ENCODE peak calls at places on chromosomes 13 and 19, in four cellular contexts. X is A549, F is suprapubic skin, G is ovary. R is an unnamed sample.

GRCh38 chr19:57334191-57334590 is 13.9 kb downstream of the ZNF543 start:
- DNase-seq in X (no peak), F (no peak), G (no peak), R (no peak)

GRCh38 chr13:100528820-100529219 is 59.8 kb downstream of the GGACT start:
- DNase-seq in X (no peak), F (peak), G (no peak), R (no peak)

GRCh38 chr19:46206176-46206575 is 23.4 kb upstream of the IGFL1 start:
- DNase-seq in X (no peak), F (no peak), G (no peak), R (no peak)

GRCh38 chr19:55440411-55441105 is 2.5 kb downstream of the SHISA7 start:
- DNase-seq in X (no peak), F (no peak), G (no peak), R (no peak)

GRCh38 chr19:1122972-1123363 is 19.2 kb downstream of the GPX4 start:
- DNase-seq in X (no peak), F (no peak), G (no peak), R (peak)

GRCh38 chr13:52446265-52446664 is 4.2 kb downstream of the VPS36 start:
- DNase-seq in X (no peak), F (no peak), G (no peak), R (no peak)

GRCh38 chr13:31267126-31267784 is 67.5 kb downstream of the B3GLCT start:
- DNase-seq in X (no peak), F (no peak), G (no peak), R (no peak)

GRCh38 chr19:3699071-3699740 is 1.1 kb downstream of the PIP5K1C start:
- DNase-seq in X (no peak), F (no peak), G (peak), R (peak)

GRCh38 chr19:8681345-8682021 is 17.1 kb downstream of the ACTL9 start:
- DNase-seq in X (no peak), F (no peak), G (no peak), R (no peak)

GRCh38 chr19:15251010-15251748 is 18.9 kb upstream of the EPHX3 start:
- DNase-seq in X (no peak), F (no peak), G (no peak), R (no peak)

GRCh38 chr13:75258159-75258782 is 223.7 kb downstream of the TBC1D4 start:
- DNase-seq in X (no peak), F (no peak), G (no peak), R (no peak)

GRCh38 chr19:14183741-14184395 is 22.1 kb downstream of the ADGRL1 start:
- DNase-seq in X (no peak), F (no peak), G (no peak), R (no peak)

GRCh38 chr13:86681223-86681622 is 882.0 kb upstream of the SLITRK6 start:
- DNase-seq in X (no peak), F (no peak), G (no peak), R (no peak)

GRCh38 chr13:80962173-80962572 is 621.2 kb upstream of the SPRY2 start:
- DNase-seq in X (no peak), F (no peak), G (no peak), R (no peak)

GRCh38 chr19:33476151-33476707 is 45.4 kb downstream of the PEPD start:
- DNase-seq in X (no peak), F (peak), G (no peak), R (no peak)

GRCh38 chr19:24166055-24166454 is 79.1 kb downstream of the ZNF254 start:
- DNase-seq in X (no peak), F (no peak), G (no peak), R (no peak)

GRCh38 chr13:70370924-70371323 is 262.7 kb upstream of the KLHL1 start:
- DNase-seq in X (no peak), F (no peak), G (no peak), R (no peak)

GRCh38 chr13:102999498-102999897 is 66.7 kb downstream of the SLC10A2 start:
- DNase-seq in X (no peak), F (no peak), G (no peak), R (no peak)

GRCh38 chr19:17296278-17296677 is 6.9 kb downstream of the ABHD8 start:
- DNase-seq in X (peak), F (no peak), G (no peak), R (no peak)

GRCh38 chr13:65595881-65596280 is 1634.3 kb downstream of the PCDH9 start:
- DNase-seq in X (no peak), F (no peak), G (no peak), R (no peak)

GRCh38 chr13:62537593-62537992 is 1121.9 kb upstream of the PCDH20 start:
- DNase-seq in X (no peak), F (no peak), G (no peak), R (no peak)

GRCh38 chr13:41502021-41502420 is 44.7 kb downstream of the RGCC start:
- DNase-seq in X (no peak), F (no peak), G (no peak), R (no peak)

GRCh38 chr13:67048793-67049150 is 181.4 kb downstream of the PCDH9 start:
- DNase-seq in X (no peak), F (no peak), G (no peak), R (no peak)

GRCh38 chr13:28455580-28456194 is 39.2 kb downstream of the FLT1 start:
- DNase-seq in X (no peak), F (no peak), G (no peak), R (no peak)

GRCh38 chr19:14375055-14375581 is 6.1 kb upstream of the ADGRE5 start:
- DNase-seq in X (no peak), F (no peak), G (no peak), R (peak)

GRCh38 chr19:6117534-6117933 is 7.2 kb upstream of the RFX2 start:
- DNase-seq in X (no peak), F (no peak), G (no peak), R (no peak)

GRCh38 chr13:42532561-42533335 is 41.2 kb upstream of the TNFSF11 start:
- DNase-seq in X (no peak), F (no peak), G (no peak), R (no peak)

GRCh38 chr13:82879921-82880320 is 1002.4 kb downstream of the SLITRK1 start:
- DNase-seq in X (no peak), F (no peak), G (no peak), R (no peak)

GRCh38 chr13:102913924-102914628 is 68.2 kb downstream of the ERCC5 start:
- DNase-seq in X (no peak), F (no peak), G (no peak), R (peak)

GRCh38 chr13:26811636-26812035 is 51.0 kb upstream of the GPR12 start:
- DNase-seq in X (no peak), F (no peak), G (no peak), R (no peak)

GRCh38 chr13:92196566-92197256 is 798.3 kb downstream of the GPC5 start:
- DNase-seq in X (no peak), F (no peak), G (no peak), R (no peak)

GRCh38 chr19:6218497-6219146 is 61.2 kb downstream of the MLLT1 start:
- DNase-seq in X (peak), F (peak), G (peak), R (peak)

GRCh38 chr19:51338563-51339312 is 3.2 kb downstream of the VSIG10L start:
- DNase-seq in X (peak), F (peak), G (peak), R (peak)

GRCh38 chr13:52599037-52599852 is 43.0 kb upstream of the HNRNPA1L2 start:
- DNase-seq in X (no peak), F (no peak), G (no peak), R (no peak)

GRCh38 chr13:113604186-113604585 is 19.6 kb downstream of the TFDP1 start:
- DNase-seq in X (no peak), F (no peak), G (no peak), R (no peak)

GRCh38 chr13:114065141-114065925 is 67.1 kb downstream of the RASA3 start:
- DNase-seq in X (peak), F (peak), G (peak), R (peak)

GRCh38 chr19:1045247-1045603 is 5.3 kb downstream of the ABCA7 start:
- DNase-seq in X (peak), F (no peak), G (no peak), R (peak)

GRCh38 chr13:73859841-73860240 is 274.4 kb downstream of the KLF12 start:
- DNase-seq in X (no peak), F (no peak), G (no peak), R (no peak)

GRCh38 chr13:73860501-73860900 is 273.7 kb downstream of the KLF12 start:
- DNase-seq in X (no peak), F (no peak), G (no peak), R (no peak)

GRCh38 chr13:73870036-73870741 is 264.0 kb downstream of the KLF12 start:
- DNase-seq in X (no peak), F (no peak), G (no peak), R (peak)

GRCh38 chr13:73861136-73861535 is 273.1 kb downstream of the KLF12 start:
- DNase-seq in X (no peak), F (no peak), G (no peak), R (no peak)

GRCh38 chr13:73865027-73865426 is 269.2 kb downstream of the KLF12 start:
- DNase-seq in X (no peak), F (no peak), G (no peak), R (no peak)
- TF ChIP-seq EP300 in X (no peak), F (no peak), G (no peak), R (no peak)

GRCh38 chr19:40799558-40800338 is 757 bp downstream of the EGLN2 start:
- DNase-seq in X (no peak), F (no peak), G (peak), R (no peak)

GRCh38 chr19:40797166-40797962 is 1.6 kb upstream of the EGLN2 start:
- DNase-seq in X (no peak), F (no peak), G (no peak), R (no peak)

GRCh38 chr19:40798997-40799557 is at the start of gene EGLN2:
- DNase-seq in X (no peak), F (no peak), G (no peak), R (no peak)

GRCh38 chr19:40797963-40798222 is 1.1 kb upstream of the EGLN2 start:
- DNase-seq in X (no peak), F (no peak), G (no peak), R (no peak)

DNA sequence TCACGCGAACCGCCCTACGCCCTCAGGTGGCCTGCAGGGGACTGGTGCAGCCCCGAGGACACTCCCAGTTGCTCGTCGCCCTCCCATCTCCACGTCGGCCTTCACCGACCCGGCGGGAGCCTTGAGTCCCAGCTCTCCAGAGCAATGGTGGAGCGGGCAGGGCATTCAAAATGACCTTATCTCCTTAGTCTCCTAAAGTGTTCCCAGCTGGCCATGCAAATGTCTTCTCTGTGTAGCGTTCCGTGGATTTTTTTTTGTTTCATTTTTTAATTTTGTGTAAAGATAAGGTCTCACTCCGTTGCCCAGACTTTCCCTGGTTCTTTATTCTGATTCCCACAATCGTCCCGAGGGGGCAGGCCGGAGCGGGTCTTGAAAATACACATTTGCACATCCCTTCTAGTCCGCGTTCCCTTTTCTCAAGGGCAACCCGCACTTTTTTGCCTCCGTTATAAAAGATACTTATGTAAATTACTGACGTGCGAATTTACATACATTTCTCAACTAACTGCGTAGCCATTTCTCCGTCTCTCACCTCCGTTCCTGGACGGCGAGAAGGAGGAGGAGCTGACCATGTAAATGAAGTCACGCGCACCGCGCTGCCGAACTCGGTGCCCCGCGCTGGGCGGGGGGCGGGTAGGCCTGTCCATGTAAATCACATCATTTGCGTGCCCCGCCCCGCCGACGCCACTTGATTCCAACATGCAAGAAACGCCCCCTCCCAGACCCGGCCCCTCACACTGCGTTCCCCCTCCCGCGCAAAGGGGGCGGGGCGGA is 581 bp upstream of the EGLN2 start:
- DNase-seq in X (peak), F (peak), G (peak), R (peak)
- TF ChIP-seq EP300 in X (no peak), F (no peak), G (peak), R (no peak)

GRCh38 chr19:37929512-37929911 is 22.5 kb downstream of the SIPA1L3 start:
- DNase-seq in X (no peak), F (no peak), G (no peak), R (no peak)

GRCh38 chr19:37930416-37930815 is 23.4 kb downstream of the SIPA1L3 start:
- DNase-seq in X (no peak), F (no peak), G (no peak), R (no peak)

GRCh38 chr19:37932985-37933953 is 26.3 kb downstream of the SIPA1L3 start:
- DNase-seq in X (peak), F (no peak), G (no peak), R (peak)

GRCh38 chr19:37933965-37934364 is 27.0 kb downstream of the SIPA1L3 start:
- DNase-seq in X (no peak), F (no peak), G (no peak), R (no peak)

GRCh38 chr19:37931941-37932655 is 25.1 kb downstream of the SIPA1L3 start:
- DNase-seq in X (peak), F (peak), G (peak), R (peak)
- TF ChIP-seq EP300 in X (no peak), F (no peak), G (no peak), R (no peak)

GRCh38 chr19:31235806-31236205 is 113.4 kb downstream of the TSHZ3 start:
- DNase-seq in X (no peak), F (no peak), G (no peak), R (no peak)

GRCh38 chr19:31231181-31231580 is 118.1 kb downstream of the TSHZ3 start:
- DNase-seq in X (no peak), F (no peak), G (no peak), R (no peak)

GRCh38 chr19:31232220-31232619 is 117.0 kb downstream of the TSHZ3 start:
- DNase-seq in X (no peak), F (no peak), G (no peak), R (no peak)

GRCh38 chr19:31233288-31233687 is 115.9 kb downstream of the TSHZ3 start:
- DNase-seq in X (no peak), F (no peak), G (no peak), R (no peak)

DNA sequence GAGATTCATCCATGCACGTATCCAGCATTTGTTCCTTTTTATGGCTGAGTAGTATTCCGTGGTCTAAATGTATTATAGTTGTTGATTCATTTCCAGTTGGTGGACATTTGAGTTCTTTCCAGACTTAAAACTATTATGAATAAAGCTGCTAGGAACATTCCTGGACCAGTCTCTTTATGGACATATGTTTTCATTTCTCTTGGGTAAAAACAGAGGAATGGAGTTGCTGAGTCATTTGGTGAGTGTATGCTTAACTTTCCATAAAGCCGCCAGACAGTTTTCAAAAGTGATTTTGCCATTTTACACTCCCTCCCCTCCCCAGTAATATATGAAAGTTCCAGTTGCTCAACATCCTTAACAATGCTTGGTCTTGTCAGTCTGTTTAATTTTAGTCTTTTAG is 116.4 kb downstream of the TSHZ3 start:
- DNase-seq in X (no peak), F (no peak), G (no peak), R (no peak)
- TF ChIP-seq EP300 in X (no peak), F (no peak), G (no peak), R (no peak)

DNA sequence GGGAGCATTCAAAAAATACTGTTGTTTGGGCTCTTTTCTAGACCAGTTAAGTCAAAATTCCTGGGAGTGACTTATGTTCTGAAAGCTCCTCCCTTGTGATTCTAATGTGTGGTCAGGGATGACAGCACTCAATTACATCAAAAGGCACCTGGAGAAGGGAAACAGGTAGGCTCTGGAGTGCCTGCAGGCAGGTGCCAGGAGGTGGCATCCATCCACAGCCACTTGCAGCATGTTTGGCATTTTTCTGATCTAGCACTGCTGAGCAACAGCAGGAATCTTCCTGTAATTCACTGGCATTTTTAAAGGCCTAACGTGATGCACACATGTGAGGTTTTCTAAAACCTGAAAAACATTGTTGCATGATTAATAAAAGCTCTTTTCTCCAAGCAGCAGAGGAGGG is 94.6 kb downstream of the CCNA1 start:
- DNase-seq in X (no peak), F (no peak), G (no peak), R (no peak)
- TF ChIP-seq EP300 in X (no peak), F (no peak), G (no peak), R (no peak)

GRCh38 chr19:18929311-18929710 is 9.8 kb downstream of the DDX49 start:
- DNase-seq in X (no peak), F (no peak), G (no peak), R (no peak)
- TF ChIP-seq EP300 in X (no peak), F (no peak), G (no peak), R (no peak)

DNA sequence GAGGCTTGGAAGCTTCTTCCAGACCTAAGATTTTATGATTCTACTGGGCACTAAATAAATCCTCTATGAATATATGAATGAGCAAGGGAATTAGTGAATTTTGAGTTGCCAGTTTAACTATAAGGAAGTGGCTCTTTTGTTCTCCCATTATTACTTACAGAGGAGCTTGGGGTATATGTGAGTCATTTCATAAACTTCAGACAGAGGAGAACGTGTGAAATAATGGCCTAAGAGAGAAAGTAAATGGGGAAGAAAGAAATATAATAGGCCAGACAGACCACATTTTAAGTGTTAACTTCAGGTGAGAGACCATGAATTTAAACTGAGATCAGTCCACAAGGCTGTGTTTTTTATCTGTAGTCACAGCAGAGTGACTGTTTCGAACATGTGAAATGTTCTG is 570.9 kb downstream of the GPC6 start:
- DNase-seq in X (no peak), F (no peak), G (no peak), R (no peak)
- TF ChIP-seq EP300 in X (no peak), F (no peak), G (no peak), R (no peak)

GRCh38 chr13:98509271-98510155 is 67.4 kb downstream of the STK24 start:
- DNase-seq in X (peak), F (no peak), G (no peak), R (peak)
- TF ChIP-seq EP300 in X (no peak), F (no peak), G (no peak), R (no peak)

R was measured in transverse colon.